ENCODE peak calls at places on chromosome 19, in seven cellular contexts. W is A549, X is IMR-90, S is ovary, U is kidney, N is colonic mucosa, T is thoracic aorta. H is an unnamed sample. For H3K4me1, the result is how much of the 10 kb centered on the place peaks cover.

GRCh38 chr19:4051175-4052101 is 15.3 kb downstream of the ZBTB7A start:
- DNase-seq in N (peak), W (peak), S (peak), X (peak), U (no peak), T (no peak), H (no peak)

GRCh38 chr19:45765365-45766292 is 3.4 kb downstream of the SIX5 start:
- DNase-seq in N (no peak), U (no peak), S (peak), T (no peak), W (no peak), X (no peak), H (peak)

GRCh38 chr19:31264379-31264778 is 84.9 kb downstream of the TSHZ3 start:
- DNase-seq in W (no peak), T (no peak), U (peak), N (no peak), S (no peak), X (no peak), H (peak)

GRCh38 chr19:10603873-10604459 is 16.9 kb upstream of the AP1M2 start:
- DNase-seq in W (no peak), N (no peak), X (no peak), T (no peak), U (no peak), S (no peak), H (no peak)

GRCh38 chr19:4633140-4633967 is 6.0 kb upstream of the TNFAIP8L1 start:
- DNase-seq in X (peak), U (peak), S (peak), N (peak), W (peak), T (no peak), H (peak)

GRCh38 chr19:13975870-13976269 is 23.6 kb downstream of the DCAF15 start:
- DNase-seq in W (no peak), X (no peak), U (no peak), N (no peak), T (no peak), S (no peak), H (no peak)

GRCh38 chr19:16944626-16945363 is 56.0 kb downstream of the F2RL3 start:
- DNase-seq in U (peak), W (no peak), X (no peak), T (no peak), S (no peak), N (no peak), H (no peak)

GRCh38 chr19:18173572-18174294 is at the start of gene IFI30:
- DNase-seq in W (peak), N (peak), X (no peak), S (peak), T (no peak), U (peak), H (peak)

GRCh38 chr19:10069046-10069445 is 17.1 kb upstream of the SHFL start:
- DNase-seq in T (no peak), U (no peak), N (no peak), X (peak), W (no peak), S (no peak), H (no peak)

GRCh38 chr19:3556978-3557460 is 367 bp downstream of the MFSD12 start:
- DNase-seq in W (no peak), N (peak), X (peak), S (no peak), U (peak), T (no peak), H (peak)

GRCh38 chr19:6423499-6424189 is 967 bp downstream of the KHSRP start:
- DNase-seq in N (peak), W (no peak), X (peak), S (no peak), T (no peak), U (no peak), H (peak)

GRCh38 chr19:3968556-3969434 is 2.1 kb downstream of the DAPK3 start:
- DNase-seq in X (peak), W (peak), S (peak), T (peak), U (peak), N (peak), H (peak)

GRCh38 chr19:584240-585001 is 5.3 kb upstream of the HCN2 start:
- DNase-seq in N (no peak), X (peak), S (peak), T (no peak), W (no peak), U (peak), H (no peak)

GRCh38 chr19:17457621-17458020 is 3.1 kb downstream of the NXNL1 start:
- DNase-seq in T (no peak), N (no peak), U (no peak), X (no peak), S (no peak), W (no peak), H (no peak)

GRCh38 chr19:40219721-40220276 is 1.6 kb upstream of the TTC9B start:
- DNase-seq in T (no peak), X (peak), N (no peak), U (no peak), W (peak), S (no peak), H (no peak)

GRCh38 chr19:6480843-6481415 is 658 bp downstream of the DENND1C start:
- DNase-seq in T (no peak), W (no peak), U (no peak), N (no peak), X (no peak), S (no peak), H (no peak)

GRCh38 chr19:10871711-10872550 is 578 bp downstream of the CARM1 start:
- DNase-seq in W (no peak), N (peak), T (no peak), S (peak), U (peak), X (no peak), H (peak)

GRCh38 chr19:45764947-45765346 is 4.1 kb downstream of the SIX5 start:
- DNase-seq in W (no peak), N (no peak), X (no peak), S (peak), T (no peak), U (no peak), H (peak)

GRCh38 chr19:8150998-8151397 is 1.6 kb upstream of the FBN3 start:
- DNase-seq in S (no peak), X (no peak), T (no peak), U (no peak), W (no peak), N (no peak), H (no peak)
- H3K4me1 ChIP-seq in S (under half), X (under half), T (under half), U (under half), W (under half), N (under half), H (under half)

GRCh38 chr19:33953023-33953422 is 156.4 kb downstream of the KCTD15 start:
- DNase-seq in S (no peak), X (no peak), U (no peak), W (no peak), N (no peak), T (no peak), H (no peak)
- TF ChIP-seq CTCF in S (no peak), X (no peak), U (no peak), W (no peak), N (no peak), T (no peak), H (no peak)

DNA sequence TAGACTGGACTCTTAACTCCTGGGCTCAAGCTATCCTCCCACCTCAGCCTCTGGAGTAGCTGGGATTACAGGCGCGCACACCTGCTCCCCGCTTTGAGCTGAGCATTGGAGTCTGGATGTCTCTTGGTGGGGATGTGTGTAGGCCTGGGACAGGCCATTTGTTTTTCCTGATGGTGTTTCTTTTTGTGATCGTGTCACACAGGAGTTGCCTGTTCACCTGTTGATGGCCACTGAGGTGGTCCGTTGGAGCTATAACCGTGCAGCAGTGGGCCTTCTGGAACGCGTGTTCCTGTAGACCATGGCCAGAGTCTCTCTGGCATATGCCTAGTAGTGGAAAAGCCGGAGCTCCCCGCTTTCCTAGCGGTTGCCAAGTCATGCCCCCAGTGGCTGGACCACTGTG is 3.5 kb downstream of the PAK4 start:
- DNase-seq in N (no peak), U (no peak), W (no peak), T (no peak), S (no peak), X (no peak), H (no peak)
- H3K4me1 ChIP-seq in N (under half), U (under half), W (under half), T (under half), S (under half), X (under half), H (half or more)

DNA sequence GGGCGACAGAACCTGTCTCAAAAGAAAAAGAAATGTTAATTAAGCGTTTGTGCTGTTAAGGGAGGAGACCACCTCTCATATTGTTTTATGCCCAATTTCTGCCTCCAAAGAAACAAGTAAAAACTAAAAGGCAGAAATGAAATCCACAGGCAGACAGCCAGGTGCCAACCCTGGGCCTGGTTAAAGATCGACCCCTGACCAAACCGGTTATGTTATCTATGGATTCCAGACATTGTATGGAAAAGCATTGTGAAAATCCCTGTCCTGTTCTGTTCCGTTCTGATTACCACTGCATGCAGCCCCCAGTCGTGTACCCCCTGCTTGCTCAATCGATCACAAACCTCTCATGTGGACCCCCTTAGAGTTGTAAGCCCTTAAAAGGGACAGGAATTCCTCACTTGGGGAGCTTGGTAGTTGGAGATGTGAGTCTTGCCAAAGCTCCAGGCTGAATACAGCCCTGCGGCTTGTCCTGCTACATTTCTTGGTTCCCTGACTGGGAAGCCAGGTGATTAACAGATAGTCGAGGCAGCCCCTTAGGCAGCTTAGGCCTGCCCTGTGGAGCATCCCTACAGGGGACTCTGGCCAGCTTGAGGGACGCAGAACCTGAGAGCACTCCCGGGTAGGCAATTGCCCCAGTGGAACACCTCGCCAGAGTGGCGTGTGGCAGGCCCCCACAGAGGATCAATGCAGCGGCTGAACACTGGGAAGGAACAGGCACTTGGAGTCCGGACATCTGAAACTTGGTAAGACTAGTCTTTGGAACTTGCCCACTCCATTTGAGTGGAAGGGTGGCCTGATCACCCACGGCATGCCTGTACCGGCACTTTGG is 748 bp upstream of the ZNF552 start:
- DNase-seq in X (no peak), T (no peak), W (no peak), S (no peak), U (no peak), N (no peak), H (no peak)
- TF ChIP-seq CTCF in X (no peak), T (no peak), W (no peak), S (no peak), U (no peak), N (no peak), H (no peak)

H was measured in sigmoid colon.